ENCODE peak calls at places on chromosomes 3 and 15, in nine cellular contexts. N, I, F, X, O, M, S, Y and C are unnamed samples.

GRCh38 chr3:32681811-32682210 is 3.2 kb upstream of the CNOT10 start:
- DNase-seq in N (no peak), I (no peak), F (no peak), X (no peak), O (no peak), M (no peak), S (no peak), Y (no peak), C (no peak)

GRCh38 chr3:8709801-8710524 is 23.6 kb upstream of the CAV3 start:
- DNase-seq in N (no peak), I (no peak), F (peak; percentile 3), X (peak; percentile 37), O (no peak), M (no peak), S (no peak), Y (no peak), C (no peak)

GRCh38 chr3:168794427-168794826 is 698.7 kb upstream of the GOLIM4 start:
- DNase-seq in N (no peak), I (no peak), F (no peak), X (no peak), O (no peak), M (no peak), S (no peak), Y (no peak), C (no peak)

GRCh38 chr3:27521179-27521871 is 37.1 kb upstream of the SLC4A7 start:
- DNase-seq in N (no peak), I (no peak), F (no peak), X (no peak), O (peak; percentile 95), M (no peak), S (no peak), Y (peak; percentile 39), C (no peak)

GRCh38 chr3:113625724-113626348 is 70.6 kb downstream of the USF3 start:
- DNase-seq in N (no peak), I (no peak), F (no peak), X (no peak), O (no peak), M (no peak), S (no peak), Y (no peak), C (no peak)

GRCh38 chr15:64566102-64566501 is 105.7 kb downstream of the ZNF609 start:
- DNase-seq in N (no peak), I (no peak), F (no peak), X (no peak), O (no peak), M (no peak), S (no peak), Y (no peak), C (no peak)

GRCh38 chr15:87758739-87759457 is 497.6 kb downstream of the NTRK3 start:
- DNase-seq in N (no peak), I (no peak), F (no peak), X (no peak), O (no peak), M (no peak), S (no peak), Y (no peak), C (no peak)

GRCh38 chr3:60752800-60753199 is 498.5 kb downstream of the FHIT start:
- DNase-seq in N (no peak), I (no peak), F (no peak), X (no peak), O (peak; percentile 4), M (no peak), S (no peak), Y (no peak), C (no peak)

GRCh38 chr3:31253782-31254181 is 278.9 kb upstream of the STT3B start:
- DNase-seq in N (no peak), I (no peak), F (no peak), X (no peak), O (no peak), M (no peak), S (no peak), Y (no peak), C (no peak)

GRCh38 chr15:57554063-57554820 is 37.5 kb upstream of the MYZAP start:
- DNase-seq in N (peak; percentile 15), I (no peak), F (no peak), X (peak; percentile 66), O (no peak), M (no peak), S (no peak), Y (no peak), C (no peak)

GRCh38 chr3:62406945-62407344 is 33.6 kb upstream of the FEZF2 start:
- DNase-seq in N (no peak), I (no peak), F (no peak), X (no peak), O (no peak), M (no peak), S (no peak), Y (no peak), C (no peak)

GRCh38 chr3:62405117-62405516 is 31.8 kb upstream of the FEZF2 start:
- DNase-seq in N (no peak), I (no peak), F (no peak), X (no peak), O (no peak), M (no peak), S (no peak), Y (no peak), C (no peak)

DNA sequence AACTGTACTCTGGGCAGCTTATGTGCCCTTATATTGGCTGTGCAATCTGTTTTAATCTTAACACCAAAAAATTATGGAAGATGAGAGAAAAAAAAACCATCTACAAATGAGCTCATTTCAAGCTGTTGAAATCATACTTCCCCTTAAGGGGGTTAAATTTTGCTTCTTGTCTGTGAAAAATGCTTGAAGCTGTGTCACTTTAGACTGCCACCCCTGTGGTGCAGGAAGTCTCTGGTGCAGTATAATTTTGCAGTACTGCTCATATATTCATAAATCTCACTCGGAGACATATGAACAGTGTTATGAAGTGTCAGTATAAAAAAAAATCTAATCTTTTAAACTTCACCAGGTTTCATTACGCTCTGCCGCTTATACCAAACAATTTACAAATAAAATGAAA is 30.4 kb upstream of the FEZF2 start:
- DNase-seq in N (no peak), I (no peak), F (no peak), X (no peak), O (no peak), M (no peak), S (no peak), Y (no peak), C (no peak)
- H3K27me3 ChIP-seq in N (peaks cover 35% of the 10 kb centered on the region), I (no peaks in the 10 kb centered on the region), F (peaks cover 2% of the 10 kb centered on the region), X (no peaks in the 10 kb centered on the region), O (no peaks in the 10 kb centered on the region), M (no peaks in the 10 kb centered on the region), S (no peaks in the 10 kb centered on the region), Y (no peaks in the 10 kb centered on the region), C (no peaks in the 10 kb centered on the region)

GRCh38 chr3:4494807-4495200 is 1.7 kb downstream of the ITPR1 start:
- DNase-seq in N (no peak), I (no peak), F (no peak), X (no peak), O (no peak), M (no peak), S (no peak), Y (no peak), C (no peak)
- H3K4me3 ChIP-seq in N (no peak overlapping the region), I (peak overlapping the region; percentile 97), F (peak overlapping the region; percentile 61), X (peak overlapping the region; percentile 96), O (peak overlapping the region; percentile 62), M (peak overlapping the region; percentile 94), S (peak overlapping the region; percentile 72), Y (no peak overlapping the region), C (peak overlapping the region; percentile 97)

DNA sequence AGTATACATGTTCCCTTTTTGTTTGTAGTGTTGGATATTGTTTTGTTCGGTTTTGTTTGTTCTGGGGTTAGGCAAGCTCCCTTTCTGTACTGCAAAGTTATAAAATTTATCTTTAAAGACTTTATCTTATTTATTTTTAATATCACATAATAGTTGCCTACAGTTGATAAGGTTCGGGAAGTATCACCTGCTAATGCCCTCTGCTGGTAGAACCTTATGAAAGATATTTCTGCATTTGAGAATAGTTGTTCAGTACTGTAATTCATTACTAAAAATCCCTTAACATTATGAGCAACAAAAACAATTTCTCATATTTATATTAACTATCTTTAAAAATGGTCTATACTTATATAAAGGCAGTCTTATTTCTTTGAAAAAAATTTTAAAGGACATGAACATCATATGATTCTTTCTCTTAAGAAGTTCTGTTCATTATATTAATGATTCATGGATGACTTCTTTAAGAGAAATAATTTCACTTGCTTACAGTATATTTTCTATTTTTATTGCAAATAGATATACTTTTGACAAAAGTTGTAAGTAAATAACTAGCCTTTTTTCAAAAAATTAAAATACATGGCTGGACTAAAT is 1126.8 kb downstream of the SI start:
- DNase-seq in N (no peak), I (no peak), F (no peak), X (no peak), O (no peak), M (no peak), S (no peak), Y (no peak), C (no peak)
- TF ChIP-seq CTCF in N (peak; percentile 68), I (no peak), F (no peak), X (no peak), O (no peak), M (no peak), S (peak; percentile 10), Y (no peak), C (peak; percentile 59)

GRCh38 chr3:45329779-45330305 is 58.5 kb upstream of the LARS2 start:
- DNase-seq in N (no peak), I (no peak), F (no peak), X (no peak), O (no peak), M (no peak), S (no peak), Y (no peak), C (peak; percentile 47)

GRCh38 chr3:45332901-45333407 is 55.4 kb upstream of the LARS2 start:
- DNase-seq in N (no peak), I (no peak), F (no peak), X (no peak), O (no peak), M (no peak), S (no peak), Y (no peak), C (no peak)

GRCh38 chr3:45332493-45332892 is 55.9 kb upstream of the LARS2 start:
- DNase-seq in N (no peak), I (no peak), F (no peak), X (no peak), O (no peak), M (no peak), S (no peak), Y (no peak), C (no peak)

GRCh38 chr3:45330500-45331295 is 57.7 kb upstream of the LARS2 start:
- DNase-seq in N (no peak), I (no peak), F (no peak), X (no peak), O (no peak), M (no peak), S (no peak), Y (no peak), C (no peak)

DNA sequence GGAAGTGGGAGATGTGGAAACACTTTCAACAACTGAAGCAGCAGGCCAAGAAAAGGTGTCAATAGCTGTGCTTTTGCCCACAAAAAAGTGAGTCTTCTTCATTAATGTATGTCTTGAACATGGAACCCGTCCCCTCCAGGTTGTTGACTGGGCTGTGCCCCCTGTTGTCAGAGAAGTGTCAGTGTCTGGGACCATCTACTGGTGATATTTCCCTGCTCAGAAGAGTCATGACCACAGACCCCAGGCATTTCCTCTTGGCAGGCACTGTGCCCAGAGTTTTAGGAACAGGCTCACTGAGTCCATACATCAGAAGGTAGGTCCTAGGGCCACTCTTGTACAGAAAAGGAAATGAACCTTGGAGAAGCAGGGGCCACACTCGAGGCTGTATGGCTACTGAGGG is 54.8 kb upstream of the LARS2 start:
- DNase-seq in N (no peak), I (no peak), F (peak; percentile 49), X (no peak), O (peak; percentile 20), M (no peak), S (no peak), Y (no peak), C (no peak)
- H3K27me3 ChIP-seq in N (no peaks in the 10 kb centered on the region), I (no peaks in the 10 kb centered on the region), F (peaks cover 47% of the 10 kb centered on the region), X (peaks cover 34% of the 10 kb centered on the region), O (peaks cover 51% of the 10 kb centered on the region), M (no peaks in the 10 kb centered on the region), S (no peaks in the 10 kb centered on the region), Y (no peaks in the 10 kb centered on the region), C (no peaks in the 10 kb centered on the region)